ENCODE peak calls at places on chromosomes 11 and 22, in six cellular contexts. N is pancreas, A is stomach, P is AG04450, V is dorsolateral prefrontal cortex, Z is A549. Q is an unnamed sample.

GRCh38 chr11:102276302-102277182 is 40.7 kb upstream of the BIRC3 start:
- DNase-seq in V (no peak), P (no peak), Z (no peak), N (no peak), A (no peak), Q (no peak)

GRCh38 chr11:78109011-78109685 is 29.5 kb upstream of the NDUFC2 start:
- DNase-seq in Z (no peak), P (no peak), A (no peak), V (no peak), N (no peak), Q (no peak)

GRCh38 chr11:44805596-44805995 is 78.8 kb downstream of the TSPAN18 start:
- DNase-seq in A (no peak), N (no peak), V (no peak), Z (no peak), P (no peak), Q (no peak)

GRCh38 chr22:36368359-36368983 is 19.3 kb downstream of the MYH9 start:
- DNase-seq in P (peak), A (no peak), V (no peak), N (no peak), Z (peak), Q (no peak)

GRCh38 chr11:15216678-15217077 is 102.0 kb downstream of the INSC start:
- DNase-seq in N (no peak), A (no peak), Z (no peak), P (no peak), V (no peak), Q (no peak)

GRCh38 chr11:46279393-46280099 is 2.1 kb downstream of the CREB3L1 start:
- DNase-seq in N (no peak), A (peak), Z (no peak), V (peak), P (no peak), Q (no peak)

GRCh38 chr11:477042-477715 is 27.1 kb downstream of the PTDSS2 start:
- DNase-seq in V (no peak), A (no peak), Z (no peak), P (no peak), N (no peak), Q (no peak)

GRCh38 chr11:86673055-86673843 is 833 bp upstream of the ME3 start:
- DNase-seq in Z (no peak), A (no peak), P (no peak), N (no peak), V (no peak), Q (no peak)

GRCh38 chr22:48751539-48752437 is 1075.9 kb downstream of the BRD1 start:
- DNase-seq in Z (no peak), N (no peak), V (no peak), P (no peak), A (peak), Q (no peak)

GRCh38 chr11:678297-678696 is 16.7 kb downstream of the DEAF1 start:
- DNase-seq in Z (no peak), P (no peak), V (no peak), N (no peak), A (no peak), Q (no peak)

GRCh38 chr22:37906364-37907008 is 389 bp downstream of the MICALL1 start:
- DNase-seq in P (no peak), A (no peak), N (peak), V (no peak), Z (no peak), Q (no peak)

DNA sequence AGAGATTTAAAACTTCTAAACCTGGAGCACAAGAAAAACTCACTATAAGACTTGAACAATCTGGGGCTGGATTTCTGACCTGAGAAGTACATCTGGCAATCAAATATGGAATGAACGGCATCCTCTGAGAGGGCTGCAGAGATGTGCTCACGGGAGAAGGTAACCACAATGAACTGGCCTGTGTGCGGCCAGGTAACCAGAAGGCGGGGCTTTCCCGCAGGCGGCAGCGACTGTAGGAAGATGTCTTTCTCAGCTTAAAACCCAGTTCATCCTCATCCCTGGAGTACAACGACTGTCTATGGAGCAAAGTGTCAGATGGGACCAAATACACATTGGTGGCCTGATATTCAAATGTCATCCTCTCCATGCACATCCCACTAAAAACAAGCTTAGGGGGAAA is 24.5 kb downstream of the MICAL3 start:
- DNase-seq in A (no peak), N (no peak), Z (no peak), P (no peak), V (no peak), Q (no peak)
- H3K27ac ChIP-seq in A (no peak), N (no peak), Z (peak), P (no peak), V (peak), Q (no peak)

GRCh38 chr22:41418717-41419116 is 27.9 kb downstream of the TOB2 start:
- DNase-seq in A (no peak), V (no peak), P (no peak), Z (no peak), N (no peak), Q (no peak)
- H3K27ac ChIP-seq in A (peak), V (peak), P (no peak), Z (peak), N (peak), Q (peak)

DNA sequence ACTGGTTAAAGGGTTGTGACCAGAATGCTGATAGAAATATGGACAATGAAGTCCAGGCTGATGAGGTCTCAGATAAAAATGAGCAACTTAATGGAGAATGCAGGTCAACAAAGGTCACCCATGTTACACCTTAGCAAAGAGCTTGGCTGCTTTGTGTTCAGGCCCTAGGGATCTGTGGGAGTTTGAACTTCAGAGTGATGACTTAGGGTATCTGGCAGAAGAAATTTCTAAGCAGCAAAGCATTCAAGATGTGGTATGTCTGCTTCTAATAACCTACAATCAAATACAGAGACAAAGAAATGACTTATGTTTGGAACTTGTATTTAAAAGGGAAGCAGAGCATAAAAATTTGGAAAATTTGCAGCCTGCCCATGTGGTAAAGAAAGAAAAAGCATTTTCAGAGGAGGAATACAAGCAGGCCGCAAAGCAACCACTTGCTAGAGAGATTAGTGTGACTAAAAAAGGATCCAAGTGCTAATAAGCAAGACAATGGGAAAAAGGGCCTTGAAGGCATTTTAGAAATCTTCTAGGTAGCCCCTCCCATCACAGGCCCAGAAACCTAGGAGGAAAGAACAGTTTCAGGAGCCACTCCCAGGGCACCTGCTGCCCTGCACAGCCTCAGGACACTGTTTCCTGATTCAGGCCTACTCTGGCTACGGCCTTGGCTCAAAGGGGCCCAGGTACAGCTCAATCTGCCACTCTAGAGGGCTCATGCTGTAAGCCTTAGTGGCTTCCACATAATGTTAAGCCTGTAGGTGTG is 41.3 kb downstream of the TNKS1BP1 start:
- DNase-seq in Z (no peak), A (no peak), V (no peak), N (no peak), P (no peak), Q (no peak)
- H3K27ac ChIP-seq in Z (no peak), A (no peak), V (no peak), N (no peak), P (no peak), Q (no peak)

GRCh38 chr11:70523384-70524095 is 125.2 kb downstream of the CTTN start:
- DNase-seq in A (no peak), V (peak), P (no peak), Z (no peak), N (peak), Q (no peak)
- H3K27ac ChIP-seq in A (no peak), V (peak), P (no peak), Z (no peak), N (no peak), Q (no peak)

GRCh38 chr22:43953988-43954771 is 1.1 kb upstream of the SAMM50 start:
- DNase-seq in A (no peak), N (no peak), V (no peak), P (no peak), Z (no peak), Q (no peak)
- H3K27ac ChIP-seq in A (peak), N (no peak), V (peak), P (no peak), Z (peak), Q (no peak)

GRCh38 chr11:119306373-119306890 is 10.5 kb downstream of the MCAM start:
- DNase-seq in A (no peak), Z (no peak), N (no peak), V (no peak), P (no peak), Q (no peak)
- H3K27ac ChIP-seq in A (peak), Z (no peak), N (no peak), V (no peak), P (peak), Q (no peak)

GRCh38 chr11:117980716-117981115 is 5.5 kb upstream of the IL10RA start:
- DNase-seq in V (no peak), N (no peak), Z (no peak), A (no peak), P (no peak), Q (no peak)

GRCh38 chr11:117976445-117976844 is 9.7 kb upstream of the IL10RA start:
- DNase-seq in A (no peak), P (no peak), Z (no peak), N (no peak), V (no peak), Q (no peak)

GRCh38 chr11:117978982-117979381 is 7.2 kb upstream of the IL10RA start:
- DNase-seq in P (no peak), V (no peak), A (no peak), Z (no peak), N (no peak), Q (no peak)

GRCh38 chr11:117980280-117980679 is 5.9 kb upstream of the IL10RA start:
- DNase-seq in A (no peak), Z (no peak), V (no peak), P (no peak), N (no peak), Q (no peak)

GRCh38 chr11:117979481-117980211 is 6.5 kb upstream of the IL10RA start:
- DNase-seq in Z (no peak), N (no peak), A (no peak), V (no peak), P (no peak), Q (no peak)
- H3K27ac ChIP-seq in Z (no peak), N (no peak), A (peak), V (peak), P (no peak), Q (no peak)

DNA sequence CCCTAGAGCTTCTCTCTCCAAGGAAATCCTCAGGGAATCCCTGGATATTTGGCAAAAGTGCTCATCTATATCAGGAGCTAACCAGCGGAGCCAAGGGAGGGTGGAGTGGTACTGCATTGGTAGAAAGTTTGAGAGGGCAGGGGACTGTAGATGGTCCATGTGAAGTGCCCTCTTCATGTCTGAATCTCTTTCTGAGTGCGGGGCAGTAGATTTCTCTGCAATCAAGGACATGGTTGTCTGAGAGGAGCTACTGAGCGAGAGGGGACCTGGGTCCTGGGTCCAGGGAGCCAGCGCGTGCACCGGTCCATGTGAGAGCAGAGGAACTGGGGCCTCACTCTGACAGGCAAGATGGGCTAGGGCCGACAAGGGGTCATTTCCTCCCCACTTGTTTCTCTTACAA is 716 bp downstream of the DIXDC1 start:
- DNase-seq in N (no peak), A (no peak), Z (no peak), V (no peak), P (no peak), Q (no peak)
- H3K27ac ChIP-seq in N (no peak), A (peak), Z (peak), V (peak), P (peak), Q (peak)

GRCh38 chr22:32577591-32577990 is 103.0 kb downstream of the FBXO7 start:
- DNase-seq in A (no peak), N (no peak), Z (no peak), V (no peak), P (no peak), Q (no peak)

GRCh38 chr22:32579533-32580220 is 105.1 kb downstream of the FBXO7 start:
- DNase-seq in P (no peak), V (no peak), Z (no peak), N (no peak), A (no peak), Q (no peak)

GRCh38 chr22:32574957-32575893 is 100.6 kb downstream of the FBXO7 start:
- DNase-seq in P (no peak), Z (no peak), V (no peak), A (no peak), N (no peak), Q (no peak)

GRCh38 chr22:32576553-32577255 is 102.1 kb downstream of the FBXO7 start:
- DNase-seq in A (no peak), N (no peak), V (no peak), Z (no peak), P (no peak), Q (no peak)

DNA sequence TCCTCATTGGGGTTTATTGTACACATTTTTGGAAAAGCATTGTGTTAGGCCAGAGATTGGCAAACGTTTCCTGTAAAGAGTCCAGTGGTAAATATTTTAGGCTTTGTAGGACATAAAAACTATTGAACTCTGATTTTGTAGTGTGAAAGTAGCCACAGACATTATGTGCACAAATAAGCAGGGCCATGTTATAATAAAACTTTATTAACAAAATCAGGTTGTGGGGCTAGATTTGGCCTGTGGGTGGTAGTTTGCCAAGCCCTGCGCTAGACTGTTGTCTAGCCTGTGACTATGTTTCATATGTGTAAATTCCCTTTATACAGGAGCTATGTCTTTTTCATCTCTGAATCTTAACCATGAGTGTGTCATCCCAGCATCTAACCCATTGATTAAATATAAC is 104.1 kb downstream of the FBXO7 start:
- DNase-seq in P (no peak), Z (no peak), V (no peak), A (no peak), N (no peak), Q (no peak)
- H3K27ac ChIP-seq in P (no peak), Z (no peak), V (no peak), A (no peak), N (no peak), Q (no peak)

GRCh38 chr11:69154938-69155301 is 815 bp upstream of the SMIM38 start:
- DNase-seq in N (no peak), Z (no peak), P (no peak), A (no peak), V (no peak), Q (no peak)

GRCh38 chr11:69151811-69152210 is 3.9 kb upstream of the SMIM38 start:
- DNase-seq in V (no peak), A (no peak), Z (no peak), N (no peak), P (no peak), Q (no peak)

GRCh38 chr11:69153661-69154060 is 2.1 kb upstream of the SMIM38 start:
- DNase-seq in V (no peak), A (no peak), Z (no peak), N (no peak), P (no peak), Q (no peak)

GRCh38 chr11:69154211-69154913 is 1.4 kb upstream of the SMIM38 start:
- DNase-seq in V (no peak), Z (no peak), P (no peak), A (no peak), N (no peak), Q (no peak)

GRCh38 chr11:69152748-69153446 is 2.8 kb upstream of the SMIM38 start:
- DNase-seq in V (no peak), A (no peak), Z (no peak), N (no peak), P (no peak), Q (no peak)
- H3K27ac ChIP-seq in V (no peak), A (no peak), Z (no peak), N (peak), P (no peak), Q (no peak)

Q was measured in caudate nucleus.